ENCODE peak calls at places on chromosome 16, in seven cellular contexts. J is tibial nerve; B is CD4-positive, alpha-beta T cell; Y is HFFc6; R is coronary artery; N is GM06990; G is WTC11. L is an unnamed sample.
A peak's percentile ranks its signal among the peaks of the same experiment; 100 is the strongest.

GRCh38 chr16:87363771-87364476 is 19.7 kb downstream of the FBXO31 start:
- DNase-seq in J (no peak), B (no peak), Y (peak; percentile 29), R (no peak), N (no peak), G (no peak), L (no peak)

GRCh38 chr16:11097782-11098167 is 153.4 kb downstream of the CLEC16A start:
- DNase-seq in J (no peak), B (no peak), Y (no peak), R (no peak), N (no peak), G (no peak), L (no peak)

GRCh38 chr16:15708096-15708495 is 58.1 kb downstream of the NDE1 start:
- DNase-seq in J (no peak), B (no peak), Y (no peak), R (no peak), N (no peak), G (no peak), L (no peak)

GRCh38 chr16:25065899-25066298 is 45.6 kb upstream of the LCMT1 start:
- DNase-seq in J (no peak), B (no peak), Y (no peak), R (no peak), N (peak; percentile 52), G (peak; percentile 52), L (no peak)

GRCh38 chr16:75566040-75566888 is at the start of gene GABARAPL2:
- DNase-seq in J (peak; percentile 71), B (peak; percentile 83), Y (peak; percentile 48), R (peak; percentile 87), N (peak; percentile 90), G (peak; percentile 95), L (peak; percentile 83)

GRCh38 chr16:52068447-52069074 is 478.4 kb downstream of the TOX3 start:
- DNase-seq in J (no peak), B (no peak), Y (peak; percentile 18), R (no peak), N (no peak), G (peak; percentile 44), L (no peak)

GRCh38 chr16:24876231-24876630 is 30.5 kb downstream of the SLC5A11 start:
- DNase-seq in J (no peak), B (no peak), Y (no peak), R (peak; percentile 35), N (no peak), G (no peak), L (no peak)

GRCh38 chr16:87790278-87791023 is 24.7 kb upstream of the KLHDC4 start:
- DNase-seq in J (no peak), B (no peak), Y (no peak), R (no peak), N (no peak), G (no peak), L (no peak)

GRCh38 chr16:15949210-15950166 is at the start of gene ABCC1:
- DNase-seq in J (no peak), B (peak; percentile 33), Y (no peak), R (no peak), N (peak; percentile 65), G (peak; percentile 24), L (no peak)

GRCh38 chr16:4293822-4294457 is 21.1 kb upstream of the TFAP4 start:
- DNase-seq in J (no peak), B (no peak), Y (peak; percentile 71), R (no peak), N (no peak), G (peak; percentile 81), L (no peak)

GRCh38 chr16:88334517-88335149 is 48.1 kb upstream of the ZNF469 start:
- DNase-seq in J (no peak), B (no peak), Y (no peak), R (no peak), N (no peak), G (no peak), L (no peak)

GRCh38 chr16:25419123-25419522 is 161.5 kb upstream of the ZKSCAN2 start:
- DNase-seq in J (no peak), B (no peak), Y (no peak), R (no peak), N (no peak), G (no peak), L (no peak)

GRCh38 chr16:29876578-29877249 is 13.7 kb upstream of the CDIPT start:
- DNase-seq in J (no peak), B (no peak), Y (no peak), R (no peak), N (no peak), G (peak; percentile 72), L (no peak)

GRCh38 chr16:87688876-87689815 is 76.6 kb downstream of the KLHDC4 start:
- DNase-seq in J (no peak), B (no peak), Y (no peak), R (no peak), N (no peak), G (no peak), L (no peak)

GRCh38 chr16:29678691-29679267 is at the start of gene QPRT:
- DNase-seq in J (no peak), B (no peak), Y (no peak), R (no peak), N (peak; percentile 55), G (peak; percentile 90), L (no peak)

GRCh38 chr16:48041861-48042435 is 113.8 kb downstream of the ABCC12 start:
- DNase-seq in J (no peak), B (no peak), Y (no peak), R (no peak), N (no peak), G (peak; percentile 62), L (no peak)
- TF ChIP-seq CTCF in J (no peak), B (no peak), Y (no peak), R (no peak), N (peak; percentile 7), G (peak; percentile 31), L (no peak)

GRCh38 chr16:1429631-1430030 is 1.2 kb upstream of the PERCC1 start:
- DNase-seq in J (no peak), B (no peak), Y (no peak), R (no peak), N (no peak), G (no peak), L (no peak)

GRCh38 chr16:1429026-1429425 is 1.9 kb upstream of the PERCC1 start:
- DNase-seq in J (no peak), B (no peak), Y (no peak), R (no peak), N (no peak), G (no peak), L (no peak)

GRCh38 chr16:1427473-1428461 is 3.1 kb upstream of the PERCC1 start:
- DNase-seq in J (no peak), B (no peak), Y (no peak), R (no peak), N (no peak), G (no peak), L (peak; percentile 43)

GRCh38 chr16:1426734-1427451 is 4.0 kb upstream of the PERCC1 start:
- DNase-seq in J (no peak), B (no peak), Y (no peak), R (no peak), N (no peak), G (no peak), L (peak; percentile 37)

DNA sequence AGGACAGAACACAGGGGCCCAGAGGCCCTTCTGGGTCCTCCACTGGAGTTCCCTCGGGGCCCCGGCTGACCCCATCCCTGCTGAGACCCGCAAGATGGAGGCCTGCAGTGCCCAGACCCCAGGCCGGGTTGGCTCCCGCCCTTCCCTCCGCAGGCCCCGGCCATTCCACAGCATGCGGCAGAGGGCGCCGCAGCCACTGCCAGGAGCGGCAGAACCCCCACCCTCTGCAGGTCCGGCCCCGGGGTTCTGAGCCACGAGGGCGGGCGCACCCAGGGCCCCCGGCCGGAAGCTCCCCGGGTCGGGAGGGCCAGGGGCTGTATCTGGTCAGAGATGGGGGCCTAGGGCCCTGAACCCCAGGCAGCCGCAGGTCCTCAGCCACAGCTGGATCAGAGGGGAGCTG is 2.4 kb upstream of the PERCC1 start:
- DNase-seq in J (no peak), B (peak; percentile 15), Y (no peak), R (no peak), N (peak; percentile 50), G (peak; percentile 77), L (peak; percentile 53)
- TF ChIP-seq CTCF in J (peak; percentile 30), B (peak; percentile 25), Y (peak; percentile 39), R (no peak), N (peak; percentile 3), G (no peak), L (peak; percentile 80)

GRCh38 chr16:65355706-65356105 is 233.8 kb upstream of the CDH11 start:
- DNase-seq in J (no peak), B (no peak), Y (no peak), R (no peak), N (no peak), G (no peak), L (no peak)
- TF ChIP-seq CTCF in J (no peak), B (no peak), Y (no peak), R (no peak), N (no peak), G (no peak), L (no peak)

GRCh38 chr16:85222151-85222863 is 110.0 kb upstream of the CIBAR2 start:
- DNase-seq in J (no peak), B (no peak), Y (no peak), R (no peak), N (no peak), G (no peak), L (no peak)
- TF ChIP-seq CTCF in J (no peak), B (no peak), Y (no peak), R (no peak), N (no peak), G (no peak), L (no peak)

L was measured in CD14-positive monocyte.